ENCODE peak calls at places on chromosomes 12 and 14, in six cellular contexts. J, T, Z, F, A and V are unnamed samples.

GRCh38 chr12:49809369-49810158 is 18.6 kb downstream of the NCKAP5L start:
- DNase-seq in J (no peak), T (no peak), Z (no peak), F (peak), A (no peak), V (no peak)

GRCh38 chr14:104341532-104342434 is 203.4 kb downstream of the KIF26A start:
- DNase-seq in J (peak), T (no peak), Z (no peak), F (peak), A (peak), V (peak)

GRCh38 chr12:6960291-6961277 is 9.4 kb downstream of the PTPN6 start:
- DNase-seq in J (no peak), T (no peak), Z (no peak), F (peak), A (no peak), V (no peak)

GRCh38 chr12:53093777-53094393 is 3.6 kb upstream of the IGFBP6 start:
- DNase-seq in J (no peak), T (no peak), Z (no peak), F (no peak), A (no peak), V (no peak)

GRCh38 chr12:129531004-129531403 is 372.8 kb downstream of the TMEM132D start:
- DNase-seq in J (no peak), T (no peak), Z (no peak), F (no peak), A (no peak), V (peak)

GRCh38 chr12:121652767-121653497 is 16.5 kb downstream of the MORN3 start:
- DNase-seq in J (no peak), T (no peak), Z (peak), F (no peak), A (no peak), V (no peak)

GRCh38 chr12:52441320-52441911 is 7.2 kb upstream of the KRT75 start:
- DNase-seq in J (peak), T (peak), Z (no peak), F (no peak), A (no peak), V (no peak)

GRCh38 chr12:90188857-90189256 is 480.2 kb upstream of the ATP2B1 start:
- DNase-seq in J (no peak), T (no peak), Z (no peak), F (no peak), A (no peak), V (no peak)

GRCh38 chr14:100899841-100900771 is 3.4 kb downstream of the RTL1 start:
- DNase-seq in J (no peak), T (peak), Z (no peak), F (peak), A (no peak), V (no peak)

GRCh38 chr12:82877963-82878362 is 191.3 kb downstream of the TMTC2 start:
- DNase-seq in J (no peak), T (no peak), Z (no peak), F (no peak), A (no peak), V (no peak)

GRCh38 chr14:50865677-50866076 is 6.2 kb upstream of the ABHD12B start:
- DNase-seq in J (no peak), T (no peak), Z (no peak), F (no peak), A (no peak), V (no peak)

GRCh38 chr12:31118347-31118830 is 44.7 kb downstream of the DDX11 start:
- DNase-seq in J (no peak), T (no peak), Z (no peak), F (no peak), A (peak), V (no peak)

GRCh38 chr14:70660967-70661871 is 19.5 kb downstream of the TTC9 start:
- DNase-seq in J (no peak), T (peak), Z (peak), F (no peak), A (no peak), V (peak)

GRCh38 chr12:107917912-107918800 is 143.7 kb downstream of the ASCL4 start:
- DNase-seq in J (peak), T (no peak), Z (no peak), F (peak), A (peak), V (peak)

GRCh38 chr12:31915442-31915841 is 43.8 kb upstream of the RESF1 start:
- DNase-seq in J (no peak), T (no peak), Z (no peak), F (no peak), A (no peak), V (no peak)

GRCh38 chr14:76126066-76126465 is 25.7 kb upstream of the GPATCH2L start:
- DNase-seq in J (no peak), T (no peak), Z (no peak), F (no peak), A (no peak), V (no peak)

GRCh38 chr14:54881235-54881760 is 21.3 kb downstream of the GCH1 start:
- DNase-seq in J (no peak), T (no peak), Z (no peak), F (no peak), A (no peak), V (peak)

GRCh38 chr12:51970904-51971646 is 19.6 kb downstream of the ACVR1B start:
- DNase-seq in J (no peak), T (no peak), Z (no peak), F (no peak), A (peak), V (no peak)

GRCh38 chr12:20883288-20883687 is 72.8 kb downstream of the SLCO1B3 start:
- DNase-seq in J (no peak), T (no peak), Z (no peak), F (peak), A (no peak), V (peak)

GRCh38 chr14:49852351-49853157 is at the start of gene NEMF:
- DNase-seq in J (peak), T (peak), Z (peak), F (peak), A (peak), V (peak)
- TF ChIP-seq POLR2A in J (no peak), T (peak), Z (peak), F (no peak), A (peak), V (peak)

GRCh38 chr14:102891111-102891510 is 31.4 kb upstream of the AMN start:
- DNase-seq in J (no peak), T (no peak), Z (no peak), F (no peak), A (no peak), V (no peak)
- H3K4me3 ChIP-seq in J (no peak), T (no peak), Z (no peak), F (no peak), A (no peak), V (no peak)

GRCh38 chr12:69676257-69677012 is 22.7 kb downstream of the BEST3 start:
- DNase-seq in J (no peak), T (no peak), Z (no peak), F (no peak), A (no peak), V (no peak)
- TF ChIP-seq CTCF in J (no peak), T (no peak), Z (no peak), F (no peak), A (no peak), V (no peak)

GRCh38 chr12:57934804-57935203 is 6.6 kb upstream of the ATP23 start:
- DNase-seq in J (no peak), T (no peak), Z (no peak), F (no peak), A (no peak), V (no peak)

GRCh38 chr12:57940052-57940914 is 1.1 kb upstream of the ATP23 start:
- DNase-seq in J (no peak), T (no peak), Z (no peak), F (no peak), A (no peak), V (no peak)

GRCh38 chr12:57936513-57936883 is 4.9 kb upstream of the ATP23 start:
- DNase-seq in J (no peak), T (no peak), Z (no peak), F (no peak), A (no peak), V (no peak)

GRCh38 chr12:57939291-57939690 is 2.1 kb upstream of the ATP23 start:
- DNase-seq in J (no peak), T (no peak), Z (no peak), F (no peak), A (no peak), V (no peak)

GRCh38 chr12:57935839-57936512 is 5.4 kb upstream of the ATP23 start:
- DNase-seq in J (peak), T (peak), Z (peak), F (peak), A (peak), V (peak)
- TF ChIP-seq POLR2A in J (peak), T (peak), Z (no peak), F (peak), A (peak), V (no peak)

GRCh38 chr12:98405795-98406366 is 109.5 kb upstream of the TMPO start:
- DNase-seq in J (no peak), T (no peak), Z (no peak), F (no peak), A (no peak), V (no peak)
- H3K4me3 ChIP-seq in J (no peak), T (no peak), Z (no peak), F (no peak), A (no peak), V (no peak)

DNA sequence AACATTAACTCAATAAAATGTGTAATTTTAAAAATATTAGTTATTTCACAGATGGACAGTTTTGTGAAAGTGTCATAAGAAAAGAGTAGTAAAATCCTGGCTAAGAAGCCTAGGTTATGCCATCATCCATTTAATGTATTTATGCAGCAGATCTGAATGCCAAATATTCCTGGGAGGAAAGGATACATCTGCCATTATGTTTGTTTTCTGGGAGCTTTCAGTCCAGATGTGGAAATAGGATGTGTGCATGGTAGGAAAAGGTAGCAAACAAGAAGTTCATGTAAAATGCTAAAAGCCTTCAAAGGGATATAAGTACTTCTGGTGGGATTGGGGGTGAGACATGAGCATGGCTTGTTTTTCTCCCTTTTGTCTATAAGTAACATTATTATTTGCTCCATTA is 27.0 kb upstream of the CLEC14A start:
- DNase-seq in J (no peak), T (no peak), Z (no peak), F (no peak), A (no peak), V (no peak)
- TF ChIP-seq CTCF in J (no peak), T (no peak), Z (no peak), F (no peak), A (no peak), V (no peak)